ENCODE peak calls at places on chromosomes 7 and 10, in seven cellular contexts. A, L, N, B, S, H and C are unnamed samples.

GRCh38 chr10:12332572-12333381 is 16.6 kb upstream of the CAMK1D start:
- DNase-seq in N (no peak), A (no peak), H (no peak), B (no peak), S (no peak), L (no peak), C (peak)

GRCh38 chr10:6843477-6843876 is 263.4 kb upstream of the PRKCQ start:
- DNase-seq in A (no peak), S (no peak), H (peak), N (no peak), L (no peak), B (no peak), C (no peak)

GRCh38 chr7:108308913-108309312 is 147.3 kb downstream of the NRCAM start:
- DNase-seq in N (no peak), A (no peak), L (no peak), B (no peak), S (no peak), H (peak), C (peak)

GRCh38 chr10:129774082-129774735 is 189.9 kb downstream of the EBF3 start:
- DNase-seq in L (no peak), N (no peak), A (no peak), H (no peak), B (no peak), S (no peak), C (no peak)

GRCh38 chr7:99618726-99619125 is 2.0 kb downstream of the ZSCAN25 start:
- DNase-seq in L (no peak), H (peak), N (no peak), A (no peak), B (no peak), S (no peak), C (no peak)

GRCh38 chr7:132430863-132431822 is 145.1 kb downstream of the PLXNA4 start:
- DNase-seq in H (peak), N (no peak), A (peak), S (no peak), B (peak), L (no peak), C (peak)

GRCh38 chr7:141071855-141072547 is 1.9 kb upstream of the TMEM178B start:
- DNase-seq in L (no peak), H (no peak), A (no peak), N (no peak), B (no peak), S (peak), C (no peak)

GRCh38 chr10:67011981-67012380 is 86.1 kb downstream of the LRRTM3 start:
- DNase-seq in B (no peak), S (no peak), A (no peak), L (no peak), H (no peak), N (no peak), C (no peak)